ENCODE peak calls at places on chromosomes 1 and 21, in eight cellular contexts. One of them, this sample, is unnamed.

GRCh38 chr1:90211101-90211500 is 216.2 kb downstream of the ZNF326 start:
- DNase-seq in fibroblast of mammary gland: no peak
- DNase-seq in lung: no peak
- DNase-seq in cardiac fibroblast: no peak
- DNase-seq in GM23338: no peak
- DNase-seq in colonic mucosa: no peak
- DNase-seq in osteocyte: no peak
- DNase-seq in IMR-90: no peak
- DNase-seq in this sample: no peak

GRCh38 chr1:19179597-19180271 is 30.3 kb downstream of the UBR4 start:
- DNase-seq in fibroblast of mammary gland: peak
- DNase-seq in lung: no peak
- DNase-seq in cardiac fibroblast: peak
- DNase-seq in GM23338: peak
- DNase-seq in colonic mucosa: no peak
- DNase-seq in osteocyte: no peak
- DNase-seq in IMR-90: peak
- DNase-seq in this sample: no peak

GRCh38 chr1:15899266-15899665 is 51.8 kb downstream of the SPEN start:
- DNase-seq in fibroblast of mammary gland: no peak
- DNase-seq in lung: no peak
- DNase-seq in cardiac fibroblast: no peak
- DNase-seq in GM23338: no peak
- DNase-seq in colonic mucosa: no peak
- DNase-seq in osteocyte: no peak
- DNase-seq in IMR-90: no peak
- DNase-seq in this sample: no peak

GRCh38 chr1:63904826-63905225 is 131.0 kb downstream of the ROR1 start:
- DNase-seq in fibroblast of mammary gland: no peak
- DNase-seq in lung: no peak
- DNase-seq in cardiac fibroblast: no peak
- DNase-seq in GM23338: no peak
- DNase-seq in colonic mucosa: no peak
- DNase-seq in osteocyte: no peak
- DNase-seq in IMR-90: no peak
- DNase-seq in this sample: no peak

GRCh38 chr1:201954263-201955008 is 867 bp upstream of the TIMM17A start:
- DNase-seq in fibroblast of mammary gland: no peak
- DNase-seq in lung: no peak
- DNase-seq in cardiac fibroblast: no peak
- DNase-seq in GM23338: no peak
- DNase-seq in colonic mucosa: no peak
- DNase-seq in osteocyte: no peak
- DNase-seq in IMR-90: no peak
- DNase-seq in this sample: no peak

GRCh38 chr1:209405183-209405823 is 178.2 kb upstream of the CAMK1G start:
- DNase-seq in fibroblast of mammary gland: peak
- DNase-seq in lung: no peak
- DNase-seq in cardiac fibroblast: peak
- DNase-seq in GM23338: peak
- DNase-seq in colonic mucosa: no peak
- DNase-seq in osteocyte: no peak
- DNase-seq in IMR-90: peak
- DNase-seq in this sample: no peak

GRCh38 chr1:248748211-248748610 is 7.3 kb downstream of the LYPD8 start:
- DNase-seq in fibroblast of mammary gland: no peak
- DNase-seq in lung: no peak
- DNase-seq in cardiac fibroblast: no peak
- DNase-seq in GM23338: no peak
- DNase-seq in colonic mucosa: no peak
- DNase-seq in osteocyte: no peak
- DNase-seq in IMR-90: no peak
- DNase-seq in this sample: no peak

GRCh38 chr1:94406446-94406845 is 11.7 kb upstream of the ABCD3 start:
- DNase-seq in fibroblast of mammary gland: no peak
- DNase-seq in lung: no peak
- DNase-seq in cardiac fibroblast: no peak
- DNase-seq in GM23338: no peak
- DNase-seq in colonic mucosa: no peak
- DNase-seq in osteocyte: no peak
- DNase-seq in IMR-90: no peak
- DNase-seq in this sample: no peak

GRCh38 chr1:41907446-41907845 is 11.3 kb downstream of the HIVEP3 start:
- DNase-seq in fibroblast of mammary gland: no peak
- DNase-seq in lung: no peak
- DNase-seq in cardiac fibroblast: no peak
- DNase-seq in GM23338: no peak
- DNase-seq in colonic mucosa: no peak
- DNase-seq in osteocyte: peak
- DNase-seq in IMR-90: no peak
- DNase-seq in this sample: no peak

GRCh38 chr21:16082038-16082816 is 352.4 kb downstream of the USP25 start:
- DNase-seq in fibroblast of mammary gland: peak
- DNase-seq in lung: no peak
- DNase-seq in cardiac fibroblast: peak
- DNase-seq in GM23338: peak
- DNase-seq in colonic mucosa: no peak
- DNase-seq in osteocyte: no peak
- DNase-seq in IMR-90: peak
- DNase-seq in this sample: no peak

GRCh38 chr1:88890790-88891317 is 513 bp downstream of the GTF2B start:
- DNase-seq in fibroblast of mammary gland: peak
- DNase-seq in lung: no peak
- DNase-seq in cardiac fibroblast: peak
- DNase-seq in GM23338: peak
- DNase-seq in colonic mucosa: peak
- DNase-seq in osteocyte: no peak
- DNase-seq in IMR-90: peak
- DNase-seq in this sample: no peak

GRCh38 chr1:25809283-25809926 is 9.4 kb downstream of the SELENON start:
- DNase-seq in fibroblast of mammary gland: no peak
- DNase-seq in lung: no peak
- DNase-seq in cardiac fibroblast: no peak
- DNase-seq in GM23338: no peak
- DNase-seq in colonic mucosa: no peak
- DNase-seq in osteocyte: no peak
- DNase-seq in IMR-90: no peak
- DNase-seq in this sample: no peak

GRCh38 chr1:227903614-227904501 is 43.9 kb downstream of the WNT9A start:
- DNase-seq in fibroblast of mammary gland: no peak
- DNase-seq in lung: no peak
- DNase-seq in cardiac fibroblast: no peak
- DNase-seq in GM23338: no peak
- DNase-seq in colonic mucosa: no peak
- DNase-seq in osteocyte: no peak
- DNase-seq in IMR-90: no peak
- DNase-seq in this sample: no peak

GRCh38 chr1:9561429-9561828 is 22.2 kb downstream of the SLC25A33 start:
- DNase-seq in fibroblast of mammary gland: peak
- DNase-seq in lung: no peak
- DNase-seq in cardiac fibroblast: peak
- DNase-seq in GM23338: no peak
- DNase-seq in colonic mucosa: no peak
- DNase-seq in osteocyte: no peak
- DNase-seq in IMR-90: peak
- DNase-seq in this sample: no peak

GRCh38 chr1:56436338-56436695 is 143.0 kb downstream of the PLPP3 start:
- DNase-seq in fibroblast of mammary gland: no peak
- DNase-seq in lung: no peak
- DNase-seq in cardiac fibroblast: no peak
- DNase-seq in GM23338: no peak
- DNase-seq in colonic mucosa: no peak
- DNase-seq in osteocyte: no peak
- DNase-seq in IMR-90: no peak
- DNase-seq in this sample: no peak

GRCh38 chr21:32214654-32215305 is 64.1 kb downstream of the MIS18A start:
- DNase-seq in fibroblast of mammary gland: no peak
- DNase-seq in lung: no peak
- DNase-seq in cardiac fibroblast: no peak
- DNase-seq in GM23338: no peak
- DNase-seq in colonic mucosa: no peak
- DNase-seq in osteocyte: peak
- DNase-seq in IMR-90: no peak
- DNase-seq in this sample: peak

GRCh38 chr1:119878171-119878570 is 18.1 kb downstream of the ADAM30 start:
- DNase-seq in fibroblast of mammary gland: no peak
- DNase-seq in lung: no peak
- DNase-seq in cardiac fibroblast: no peak
- DNase-seq in GM23338: no peak
- DNase-seq in colonic mucosa: no peak
- DNase-seq in osteocyte: no peak
- DNase-seq in IMR-90: no peak
- DNase-seq in this sample: no peak

GRCh38 chr1:77543822-77544448 is 138.5 kb downstream of the ZZZ3 start:
- DNase-seq in fibroblast of mammary gland: no peak
- DNase-seq in lung: no peak
- DNase-seq in cardiac fibroblast: peak
- DNase-seq in GM23338: no peak
- DNase-seq in colonic mucosa: no peak
- DNase-seq in osteocyte: no peak
- DNase-seq in IMR-90: peak
- DNase-seq in this sample: no peak

GRCh38 chr1:200107004-200107470 is 79.5 kb downstream of the NR5A2 start:
- DNase-seq in fibroblast of mammary gland: no peak
- DNase-seq in lung: no peak
- DNase-seq in cardiac fibroblast: no peak
- DNase-seq in GM23338: no peak
- DNase-seq in colonic mucosa: no peak
- DNase-seq in osteocyte: no peak
- DNase-seq in IMR-90: no peak
- DNase-seq in this sample: no peak

GRCh38 chr1:2611621-2612437 is 21.0 kb downstream of the MMEL1 start:
- DNase-seq in fibroblast of mammary gland: no peak
- DNase-seq in lung: no peak
- DNase-seq in cardiac fibroblast: no peak
- DNase-seq in GM23338: no peak
- DNase-seq in colonic mucosa: no peak
- DNase-seq in osteocyte: no peak
- DNase-seq in IMR-90: no peak
- DNase-seq in this sample: no peak

GRCh38 chr1:87869563-87869962 is 540.9 kb downstream of the LMO4 start:
- DNase-seq in fibroblast of mammary gland: peak
- DNase-seq in lung: no peak
- DNase-seq in cardiac fibroblast: peak
- DNase-seq in GM23338: no peak
- DNase-seq in colonic mucosa: no peak
- DNase-seq in osteocyte: no peak
- DNase-seq in IMR-90: peak
- DNase-seq in this sample: no peak

GRCh38 chr1:224727351-224727750 is 111.2 kb downstream of the CNIH3 start:
- DNase-seq in fibroblast of mammary gland: no peak
- DNase-seq in lung: no peak
- DNase-seq in cardiac fibroblast: no peak
- DNase-seq in GM23338: no peak
- DNase-seq in colonic mucosa: no peak
- DNase-seq in osteocyte: no peak
- DNase-seq in IMR-90: no peak
- DNase-seq in this sample: no peak

GRCh38 chr1:67771776-67772175 is 61.5 kb downstream of the GNG12 start:
- DNase-seq in fibroblast of mammary gland: no peak
- DNase-seq in lung: no peak
- DNase-seq in cardiac fibroblast: no peak
- DNase-seq in GM23338: no peak
- DNase-seq in colonic mucosa: no peak
- DNase-seq in osteocyte: no peak
- DNase-seq in IMR-90: no peak
- DNase-seq in this sample: no peak

GRCh38 chr1:179786815-179787736 is 44.0 kb downstream of the FAM163A start:
- DNase-seq in fibroblast of mammary gland: no peak
- DNase-seq in lung: no peak
- DNase-seq in cardiac fibroblast: no peak
- DNase-seq in GM23338: no peak
- DNase-seq in colonic mucosa: no peak
- DNase-seq in osteocyte: no peak
- DNase-seq in IMR-90: no peak
- DNase-seq in this sample: no peak

GRCh38 chr1:117284408-117285215 is 73.9 kb upstream of the VTCN1 start:
- DNase-seq in fibroblast of mammary gland: peak
- DNase-seq in lung: no peak
- DNase-seq in cardiac fibroblast: peak
- DNase-seq in GM23338: peak
- DNase-seq in colonic mucosa: peak
- DNase-seq in osteocyte: no peak
- DNase-seq in IMR-90: peak
- DNase-seq in this sample: no peak
- TF ChIP-seq CTCF in fibroblast of mammary gland: peak
- TF ChIP-seq CTCF in lung: peak
- TF ChIP-seq CTCF in cardiac fibroblast: peak
- TF ChIP-seq CTCF in GM23338: peak
- TF ChIP-seq CTCF in colonic mucosa: peak
- TF ChIP-seq CTCF in osteocyte: peak
- TF ChIP-seq CTCF in IMR-90: peak
- TF ChIP-seq CTCF in this sample: peak

GRCh38 chr1:162458206-162458605 is 39.4 kb upstream of the UHMK1 start:
- DNase-seq in fibroblast of mammary gland: no peak
- DNase-seq in lung: no peak
- DNase-seq in cardiac fibroblast: no peak
- DNase-seq in GM23338: no peak
- DNase-seq in colonic mucosa: no peak
- DNase-seq in osteocyte: no peak
- DNase-seq in IMR-90: no peak
- DNase-seq in this sample: no peak

DNA sequence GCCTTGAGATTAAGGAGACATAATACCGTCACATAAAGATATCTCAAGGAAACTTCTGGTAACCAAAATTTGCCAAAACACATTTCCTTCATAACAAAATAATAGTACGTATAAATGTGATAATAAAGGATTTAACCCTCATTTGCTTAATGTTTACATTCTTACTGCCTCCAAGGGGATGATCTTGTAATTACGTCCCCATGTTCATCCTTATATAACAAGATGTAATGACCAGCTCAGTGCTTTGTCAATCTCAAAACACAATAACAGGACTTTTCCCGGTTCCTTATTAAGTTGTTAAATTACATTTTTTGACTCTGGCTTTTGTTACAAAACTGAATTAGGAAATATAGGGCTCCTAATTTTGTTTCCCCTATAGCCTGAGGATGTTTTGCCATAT is 41.3 kb upstream of the UHMK1 start:
- DNase-seq in fibroblast of mammary gland: no peak
- DNase-seq in lung: no peak
- DNase-seq in cardiac fibroblast: no peak
- DNase-seq in GM23338: no peak
- DNase-seq in colonic mucosa: no peak
- DNase-seq in osteocyte: no peak
- DNase-seq in IMR-90: no peak
- DNase-seq in this sample: no peak
- TF ChIP-seq CTCF in fibroblast of mammary gland: no peak
- TF ChIP-seq CTCF in lung: no peak
- TF ChIP-seq CTCF in cardiac fibroblast: no peak
- TF ChIP-seq CTCF in GM23338: no peak
- TF ChIP-seq CTCF in colonic mucosa: no peak
- TF ChIP-seq CTCF in osteocyte: no peak
- TF ChIP-seq CTCF in IMR-90: no peak
- TF ChIP-seq CTCF in this sample: no peak

GRCh38 chr1:160768295-160768657 is 27.7 kb upstream of the LY9 start:
- DNase-seq in fibroblast of mammary gland: no peak
- DNase-seq in lung: no peak
- DNase-seq in cardiac fibroblast: peak
- DNase-seq in GM23338: peak
- DNase-seq in colonic mucosa: peak
- DNase-seq in osteocyte: no peak
- DNase-seq in IMR-90: no peak
- DNase-seq in this sample: no peak
- TF ChIP-seq CTCF in fibroblast of mammary gland: peak
- TF ChIP-seq CTCF in lung: peak
- TF ChIP-seq CTCF in cardiac fibroblast: peak
- TF ChIP-seq CTCF in GM23338: peak
- TF ChIP-seq CTCF in colonic mucosa: peak
- TF ChIP-seq CTCF in osteocyte: no peak
- TF ChIP-seq CTCF in IMR-90: peak
- TF ChIP-seq CTCF in this sample: peak

GRCh38 chr1:36515315-36516138 is 32.8 kb upstream of the CSF3R start:
- DNase-seq in fibroblast of mammary gland: no peak
- DNase-seq in lung: no peak
- DNase-seq in cardiac fibroblast: no peak
- DNase-seq in GM23338: no peak
- DNase-seq in colonic mucosa: no peak
- DNase-seq in osteocyte: no peak
- DNase-seq in IMR-90: no peak
- DNase-seq in this sample: no peak
- TF ChIP-seq CTCF in fibroblast of mammary gland: no peak
- TF ChIP-seq CTCF in lung: no peak
- TF ChIP-seq CTCF in cardiac fibroblast: no peak
- TF ChIP-seq CTCF in GM23338: no peak
- TF ChIP-seq CTCF in colonic mucosa: no peak
- TF ChIP-seq CTCF in osteocyte: no peak
- TF ChIP-seq CTCF in IMR-90: no peak
- TF ChIP-seq CTCF in this sample: no peak

This sample was measured in type B pancreatic cell.